ENCODE peak calls at places on chromosomes 13 and 19, in nine cellular contexts. B is uterus, W is stomach, D is ovary, G is A549, O is Panc1, L is left lung, M is suprapubic skin, X is right atrium auricular region. V is an unnamed sample.

GRCh38 chr13:79185580-79185979 is 220.5 kb downstream of the RBM26 start:
- DNase-seq in B (no peak), W (no peak), D (no peak), G (no peak), O (no peak), L (no peak), M (no peak), X (no peak), V (no peak)

GRCh38 chr13:93284056-93284455 is 57.4 kb downstream of the GPC6 start:
- DNase-seq in B (no peak), W (no peak), D (no peak), G (no peak), O (no peak), L (no peak), M (no peak), X (no peak), V (peak; percentile 63)

GRCh38 chr19:12842511-12842910 is 4.2 kb downstream of the MAST1 start:
- DNase-seq in B (no peak), W (no peak), D (no peak), G (no peak), O (no peak), L (no peak), M (no peak), X (no peak), V (no peak)

GRCh38 chr19:29371766-29372415 is 153.9 kb upstream of the VSTM2B start:
- DNase-seq in B (no peak), W (no peak), D (no peak), G (no peak), O (no peak), L (no peak), M (peak; percentile 25), X (peak; percentile 30), V (no peak)

GRCh38 chr19:48365602-48366001 is 1.4 kb downstream of the SYNGR4 start:
- DNase-seq in B (peak; percentile 22), W (no peak), D (no peak), G (no peak), O (no peak), L (no peak), M (no peak), X (no peak), V (no peak)

GRCh38 chr19:2867025-2867991 is at the start of gene ZNF556:
- DNase-seq in B (no peak), W (no peak), D (peak; percentile 92), G (peak; percentile 19), O (no peak), L (no peak), M (no peak), X (no peak), V (peak; percentile 53)

GRCh38 chr19:48539503-48540096 is 12.4 kb upstream of the SULT2B1 start:
- DNase-seq in B (no peak), W (peak; percentile 53), D (no peak), G (peak; percentile 94), O (no peak), L (peak; percentile 5), M (no peak), X (no peak), V (no peak)

GRCh38 chr19:6761053-6761676 is 6.1 kb downstream of the SH2D3A start:
- DNase-seq in B (no peak), W (no peak), D (no peak), G (peak; percentile 46), O (no peak), L (peak; percentile 1), M (no peak), X (no peak), V (peak; percentile 25)

GRCh38 chr19:19548915-19549537 is 11.0 kb downstream of the CILP2 start:
- DNase-seq in B (no peak), W (no peak), D (no peak), G (no peak), O (no peak), L (no peak), M (no peak), X (no peak), V (no peak)

GRCh38 chr19:41535029-41535622 is 40.8 kb upstream of the CEACAM21 start:
- DNase-seq in B (no peak), W (no peak), D (no peak), G (no peak), O (no peak), L (no peak), M (no peak), X (no peak), V (no peak)

DNA sequence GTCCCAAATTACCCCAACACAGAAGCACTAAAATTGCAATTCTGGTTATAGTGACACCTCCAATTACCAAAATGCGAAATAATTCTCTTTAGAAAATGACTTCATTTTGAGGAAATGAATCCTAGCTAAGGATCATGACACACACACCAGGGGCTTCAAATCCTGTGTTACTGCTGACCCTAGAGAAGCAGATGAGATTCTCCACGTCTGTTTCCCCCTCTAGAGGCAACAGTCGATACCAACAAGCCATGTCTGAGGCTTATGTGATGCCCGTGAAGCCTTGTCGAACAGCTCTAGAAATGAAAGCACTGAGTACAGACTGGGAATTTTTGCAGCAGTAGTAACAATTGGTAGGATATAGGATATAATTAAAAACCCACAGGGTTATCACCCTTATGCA is 153.6 kb upstream of the TMTC4 start:
- DNase-seq in B (no peak), W (no peak), D (no peak), G (no peak), O (no peak), L (no peak), M (no peak), X (no peak), V (peak; percentile 42)
- TF ChIP-seq CTCF in B (no peak), W (no peak), D (no peak), G (no peak), O (peak; percentile 22), L (no peak), M (no peak), X (no peak), V (peak; percentile 57)

DNA sequence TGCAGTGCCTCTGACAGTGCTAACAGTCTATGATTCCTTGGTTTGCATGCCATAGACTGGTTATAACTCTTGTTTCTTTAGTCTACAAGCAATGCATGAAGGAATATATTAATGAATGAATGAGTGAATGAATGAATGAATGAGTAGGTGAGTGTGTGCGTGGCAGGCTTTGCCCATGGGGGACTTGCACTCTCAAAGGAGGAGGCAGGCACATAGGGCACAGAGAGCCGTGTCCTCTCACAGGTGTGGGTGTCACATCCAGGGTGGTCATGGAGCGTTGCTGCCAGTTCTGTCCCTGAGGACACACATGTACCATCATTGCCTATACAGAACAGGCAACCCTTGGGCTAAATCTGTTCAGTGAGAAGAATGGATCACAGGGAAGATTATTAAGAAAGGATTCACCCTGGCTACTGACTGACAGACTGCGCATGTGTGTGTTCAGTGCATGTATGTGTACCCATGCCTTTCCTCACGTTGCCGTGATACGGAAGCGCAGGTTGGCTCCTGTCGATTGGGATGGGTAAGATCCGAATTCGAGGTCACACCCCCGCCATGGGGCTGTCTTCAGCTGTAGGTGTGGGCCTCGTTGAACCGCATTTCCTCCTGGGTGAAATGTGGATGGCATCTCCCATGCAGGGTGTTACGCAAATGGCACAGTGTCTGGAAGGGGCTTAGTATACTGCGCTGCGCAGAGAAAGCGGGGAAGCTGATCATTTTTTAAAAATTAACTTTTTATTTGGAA is 161.4 kb downstream of the STK24 start:
- DNase-seq in B (no peak), W (no peak), D (no peak), G (no peak), O (no peak), L (no peak), M (no peak), X (no peak), V (no peak)
- H3K27ac ChIP-seq in B (no peak overlapping the region), W (peak overlapping the region; percentile 76), D (no peak overlapping the region), G (no peak overlapping the region), O (no peak overlapping the region), L (peak overlapping the region; percentile 49), M (no peak overlapping the region), X (no peak overlapping the region), V (no peak overlapping the region)

DNA sequence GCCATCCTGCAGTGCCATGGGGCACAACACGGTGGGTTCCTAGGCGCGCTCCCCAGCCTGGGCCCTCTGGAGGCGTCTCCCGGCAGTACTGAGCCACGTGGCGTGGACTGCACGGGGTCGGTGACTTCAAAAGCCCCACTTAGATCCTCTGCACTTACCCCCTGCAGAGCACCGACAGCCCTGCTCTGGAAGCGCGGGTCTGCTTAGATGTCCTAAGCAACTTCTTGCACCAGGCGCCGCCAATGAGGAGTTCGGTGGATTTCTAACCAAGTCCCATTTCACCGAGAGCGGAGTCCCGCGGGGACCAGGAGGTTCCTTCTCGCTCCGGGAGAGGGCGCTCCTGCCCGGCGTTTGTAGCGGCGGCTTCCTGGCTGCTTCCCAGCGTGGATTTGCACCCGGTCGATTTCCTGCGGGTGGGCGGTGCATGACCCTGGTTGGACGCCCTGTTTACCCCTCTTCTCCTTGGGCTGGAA is 25.2 kb upstream of the ZNF845 start:
- DNase-seq in B (no peak), W (no peak), D (no peak), G (no peak), O (no peak), L (peak; percentile 78), M (no peak), X (no peak), V (peak; percentile 79)
- TF ChIP-seq CTCF in B (peak; percentile 15), W (peak; percentile 31), D (peak; percentile 12), G (no peak), O (peak; percentile 80), L (no peak), M (peak; percentile 38), X (peak; percentile 57), V (peak; percentile 82)

GRCh38 chr13:114152285-114152645 is 19.8 kb upstream of the RASA3 start:
- DNase-seq in B (no peak), W (no peak), D (no peak), G (no peak), O (no peak), L (no peak), M (no peak), X (no peak), V (no peak)

GRCh38 chr13:114149774-114150740 is 17.6 kb upstream of the RASA3 start:
- DNase-seq in B (no peak), W (no peak), D (no peak), G (no peak), O (no peak), L (no peak), M (no peak), X (no peak), V (no peak)

GRCh38 chr13:114151031-114151430 is 18.6 kb upstream of the RASA3 start:
- DNase-seq in B (no peak), W (no peak), D (no peak), G (no peak), O (no peak), L (no peak), M (no peak), X (no peak), V (no peak)

GRCh38 chr13:114152831-114153371 is 20.5 kb upstream of the RASA3 start:
- DNase-seq in B (no peak), W (no peak), D (no peak), G (no peak), O (no peak), L (peak; percentile 68), M (no peak), X (no peak), V (no peak)

DNA sequence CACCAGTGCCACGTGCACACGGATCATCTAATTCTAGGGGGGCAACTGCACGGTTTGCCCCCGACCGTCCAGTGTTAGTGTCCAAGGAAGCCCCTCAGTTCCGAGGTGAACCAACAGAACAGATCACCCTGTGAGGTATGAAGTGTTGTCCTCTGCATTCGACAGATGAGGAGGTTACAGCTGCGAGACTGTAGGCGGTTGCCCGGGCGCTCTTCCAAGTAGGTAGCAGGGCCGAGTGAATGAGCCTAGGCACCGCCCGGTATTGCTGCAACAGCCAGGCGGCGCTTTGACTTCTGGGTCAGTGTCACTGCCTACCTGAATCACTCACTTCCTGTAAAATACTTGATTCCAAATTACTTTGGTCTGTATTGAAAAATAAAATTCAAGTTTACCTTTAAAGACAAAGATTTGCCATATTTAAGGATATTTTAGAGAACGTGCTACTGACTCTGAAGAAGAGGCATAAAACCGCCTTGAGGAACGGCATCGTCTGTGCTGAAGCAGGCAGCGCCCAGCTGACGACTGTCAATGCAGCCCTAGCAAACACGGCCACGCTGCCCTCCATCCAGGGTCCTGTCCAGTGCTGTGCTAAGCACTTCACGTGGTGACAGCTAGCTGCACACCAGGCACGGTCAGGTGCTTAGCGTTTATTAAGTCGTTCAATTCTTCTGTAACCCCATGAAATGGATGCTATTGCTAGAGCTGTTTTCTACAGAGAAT is 19.3 kb upstream of the RASA3 start:
- DNase-seq in B (no peak), W (peak; percentile 82), D (no peak), G (no peak), O (no peak), L (peak; percentile 80), M (no peak), X (no peak), V (no peak)
- H3K27ac ChIP-seq in B (no peak overlapping the region), W (no peak overlapping the region), D (no peak overlapping the region), G (no peak overlapping the region), O (no peak overlapping the region), L (no peak overlapping the region), M (no peak overlapping the region), X (no peak overlapping the region), V (no peak overlapping the region)

V was measured in WERI-Rb-1.